ENCODE peak calls at places on chromosome 4, in four cellular contexts. Z, K, D and P are unnamed samples.

GRCh38 chr4:165294907-165295306 is 32.6 kb upstream of the MSMO1 start:
- DNase-seq in D (peak; percentile 25), K (no peak), Z (no peak), P (no peak)

GRCh38 chr4:140904904-140905303 is 148.7 kb upstream of the TBC1D9 start:
- DNase-seq in D (no peak), Z (no peak), K (no peak), P (no peak)

GRCh38 chr4:156606444-156607197 is 365.0 kb downstream of the PDGFC start:
- DNase-seq in K (no peak), Z (no peak), D (no peak), P (no peak)

GRCh38 chr4:115883862-115884261 is 770.4 kb upstream of the NDST4 start:
- DNase-seq in Z (no peak), D (no peak), K (no peak), P (no peak)

GRCh38 chr4:55184600-55185523 is 59.5 kb upstream of the KDR start:
- DNase-seq in Z (peak; percentile 35), K (peak; percentile 21), D (no peak), P (peak; percentile 43)

GRCh38 chr4:67963345-67963744 is at the start of gene TMPRSS11A:
- DNase-seq in D (no peak), K (no peak), Z (no peak), P (no peak)

GRCh38 chr4:83535520-83535944 is 376 bp upstream of the GPAT3 start:
- DNase-seq in Z (peak; percentile 12), D (no peak), K (no peak), P (no peak)

GRCh38 chr4:69986663-69987062 is 9.1 kb upstream of the STATH start:
- DNase-seq in D (no peak), K (no peak), Z (no peak), P (no peak)

DNA sequence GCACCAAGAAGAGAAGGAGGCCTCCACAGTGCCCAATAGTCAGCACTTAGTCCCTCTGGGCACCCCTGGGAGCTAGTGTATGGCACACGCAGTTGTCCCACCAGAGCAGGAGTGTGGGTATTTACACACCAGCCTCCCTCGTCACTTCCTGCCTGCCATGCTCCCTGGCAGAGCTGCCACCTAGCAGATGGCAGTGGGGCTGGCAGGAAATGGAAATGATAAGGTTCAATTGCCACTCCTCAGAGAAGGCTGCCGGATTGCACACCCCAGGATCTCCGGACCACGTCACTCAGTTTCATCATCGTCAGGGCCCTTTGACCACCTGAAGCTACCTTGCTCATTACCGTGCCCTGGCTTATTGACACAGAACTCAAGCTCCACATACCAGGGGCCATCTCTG is 173.3 kb upstream of the PSAPL1 start:
- DNase-seq in K (no peak), Z (peak; percentile 13), D (no peak), P (no peak)
- TF ChIP-seq CHD4 in K (no peak), Z (no peak), D (no peak), P (no peak)

DNA sequence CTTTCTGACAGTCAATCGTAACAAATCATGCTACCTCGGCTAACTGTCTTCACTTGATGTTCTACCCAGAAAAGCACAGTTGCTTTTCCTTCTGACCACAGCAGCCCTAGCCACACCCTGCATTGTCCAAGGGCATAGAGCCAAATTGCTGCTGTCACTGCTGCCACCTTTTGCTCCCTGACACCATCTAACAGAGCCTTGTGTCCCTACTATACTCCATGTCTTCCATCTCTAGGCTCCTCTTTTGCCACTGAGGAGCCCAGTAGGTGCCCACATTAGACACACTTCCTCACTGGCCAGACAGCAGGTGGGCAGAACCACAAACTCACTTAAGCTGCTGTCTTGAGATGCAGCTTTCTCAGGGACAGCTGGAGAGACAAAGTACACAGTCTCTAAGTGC is 91.4 kb downstream of the ANXA3 start:
- DNase-seq in K (no peak), D (no peak), Z (no peak), P (no peak)
- TF ChIP-seq CHD4 in K (no peak), D (no peak), Z (no peak), P (no peak)

GRCh38 chr4:39464886-39465501 is 6.1 kb downstream of the LIAS start:
- DNase-seq in K (peak; percentile 82), Z (no peak), D (no peak), P (peak; percentile 51)
- TF ChIP-seq CHD4 in K (no peak), Z (no peak), D (no peak), P (no peak)

DNA sequence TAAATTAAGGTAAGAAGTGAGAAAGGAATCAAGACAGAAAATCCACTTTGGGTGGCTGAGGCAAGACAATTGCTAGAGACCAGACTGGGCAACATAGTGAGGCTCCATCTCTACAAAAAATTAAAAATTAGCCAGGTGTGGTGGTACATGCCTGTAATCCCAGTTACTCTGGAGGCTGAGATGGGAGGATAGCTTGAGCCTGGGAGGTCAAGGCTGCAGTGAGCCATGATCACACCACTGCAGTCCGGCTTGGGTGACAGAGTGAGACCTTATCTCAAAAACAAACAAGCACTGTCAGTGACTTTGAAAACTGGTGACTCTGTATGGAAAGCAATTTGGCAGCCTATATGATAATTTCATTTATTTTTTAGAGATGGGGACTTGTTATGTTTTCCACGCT is 2.3 kb upstream of the ELOVL6 start:
- DNase-seq in D (no peak), K (no peak), Z (peak; percentile 35), P (no peak)
- TF ChIP-seq CHD4 in D (no peak), K (no peak), Z (no peak), P (no peak)

DNA sequence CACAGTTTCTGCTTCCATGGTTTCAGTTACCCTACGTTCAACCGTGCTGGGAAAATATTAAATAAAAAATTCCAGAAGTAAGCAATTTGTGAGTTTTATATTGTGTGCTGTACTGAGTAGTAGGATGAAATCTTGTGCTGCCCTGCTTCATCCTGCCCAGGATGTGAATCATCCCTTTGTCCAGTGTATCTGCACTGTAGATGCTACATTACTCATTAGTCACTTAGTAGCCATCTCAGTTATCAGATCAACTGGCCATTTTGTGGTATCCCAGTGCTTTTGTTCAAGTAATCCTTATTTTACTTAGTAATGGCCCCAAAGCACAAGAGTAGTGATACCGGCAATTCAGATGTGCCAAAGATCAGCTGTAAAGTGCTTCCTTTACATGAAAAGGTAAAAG is 97.9 kb downstream of the COX18 start:
- DNase-seq in D (no peak), K (peak; percentile 58), Z (no peak), P (peak; percentile 4)
- TF ChIP-seq CHD4 in D (no peak), K (no peak), Z (no peak), P (no peak)

DNA sequence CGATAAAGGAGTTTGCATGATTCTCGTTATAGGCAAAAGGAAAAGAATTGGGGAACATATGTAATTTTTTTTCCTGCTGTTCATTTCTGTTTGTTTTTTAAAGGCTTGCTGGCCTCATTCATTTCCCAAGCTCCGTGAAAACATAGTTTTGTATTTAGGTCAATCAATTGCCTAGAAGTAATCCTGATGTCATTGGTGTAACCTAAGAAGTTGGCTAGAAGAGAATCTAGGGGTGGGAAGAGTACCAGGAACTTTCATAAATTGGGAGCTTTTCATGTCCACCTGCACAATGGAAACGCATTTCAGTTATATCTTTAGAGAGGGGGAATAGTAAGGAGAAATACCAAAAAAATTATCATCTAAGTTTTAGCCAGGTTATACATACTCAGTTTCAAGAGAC is 3.8 kb downstream of the RAPGEF2 start:
- DNase-seq in K (no peak), Z (no peak), D (no peak), P (no peak)
- TF ChIP-seq CHD4 in K (no peak), Z (no peak), D (no peak), P (no peak)

GRCh38 chr4:42412251-42412650 is 15.0 kb downstream of the SHISA3 start:
- DNase-seq in D (no peak), Z (no peak), K (no peak), P (no peak)
- TF ChIP-seq CHD4 in D (no peak), Z (no peak), K (no peak), P (no peak)

GRCh38 chr4:168731006-168731636 is 234.3 kb downstream of the PALLD start:
- DNase-seq in K (no peak), Z (no peak), D (no peak), P (no peak)
- TF ChIP-seq CHD4 in K (no peak), Z (no peak), D (no peak), P (no peak)